ENCODE peak calls at places on chromosomes 12 and 14, in six cellular contexts. One of them, this sample, is unnamed.

GRCh38 chr12:96132819-96133218 is 61.4 kb upstream of the ELK3 start:
- DNase-seq in right lobe of liver: no peak
- DNase-seq in fibroblast of pulmonary artery: no peak
- DNase-seq in coronary artery: no peak
- DNase-seq in astrocyte of the spinal cord: no peak
- DNase-seq in choroid plexus epithelial cell: no peak
- DNase-seq in this sample: peak

GRCh38 chr12:13465641-13466040 is 269.1 kb downstream of the EMP1 start:
- DNase-seq in right lobe of liver: no peak
- DNase-seq in fibroblast of pulmonary artery: no peak
- DNase-seq in coronary artery: no peak
- DNase-seq in astrocyte of the spinal cord: no peak
- DNase-seq in choroid plexus epithelial cell: no peak
- DNase-seq in this sample: no peak

GRCh38 chr12:6443361-6443983 is 1.3 kb upstream of the CD27 start:
- DNase-seq in right lobe of liver: no peak
- DNase-seq in fibroblast of pulmonary artery: no peak
- DNase-seq in coronary artery: no peak
- DNase-seq in astrocyte of the spinal cord: no peak
- DNase-seq in choroid plexus epithelial cell: no peak
- DNase-seq in this sample: no peak

GRCh38 chr12:182381-182883 is 31.5 kb downstream of the SLC6A12 start:
- DNase-seq in right lobe of liver: no peak
- DNase-seq in fibroblast of pulmonary artery: peak
- DNase-seq in coronary artery: no peak
- DNase-seq in astrocyte of the spinal cord: peak
- DNase-seq in choroid plexus epithelial cell: peak
- DNase-seq in this sample: peak

GRCh38 chr14:53924754-53925153 is 31.9 kb downstream of the BMP4 start:
- DNase-seq in right lobe of liver: no peak
- DNase-seq in fibroblast of pulmonary artery: peak
- DNase-seq in coronary artery: no peak
- DNase-seq in astrocyte of the spinal cord: peak
- DNase-seq in choroid plexus epithelial cell: peak
- DNase-seq in this sample: peak

GRCh38 chr14:43896044-43896443 is 611.0 kb downstream of the FSCB start:
- DNase-seq in right lobe of liver: no peak
- DNase-seq in fibroblast of pulmonary artery: no peak
- DNase-seq in coronary artery: no peak
- DNase-seq in astrocyte of the spinal cord: no peak
- DNase-seq in choroid plexus epithelial cell: no peak
- DNase-seq in this sample: no peak

GRCh38 chr12:66859751-66860440 is 181.0 kb upstream of the GRIP1 start:
- DNase-seq in right lobe of liver: no peak
- DNase-seq in fibroblast of pulmonary artery: no peak
- DNase-seq in coronary artery: no peak
- DNase-seq in astrocyte of the spinal cord: no peak
- DNase-seq in choroid plexus epithelial cell: peak
- DNase-seq in this sample: no peak

GRCh38 chr12:28512876-28513275 is 322.6 kb downstream of the CCDC91 start:
- DNase-seq in right lobe of liver: no peak
- DNase-seq in fibroblast of pulmonary artery: no peak
- DNase-seq in coronary artery: no peak
- DNase-seq in astrocyte of the spinal cord: no peak
- DNase-seq in choroid plexus epithelial cell: no peak
- DNase-seq in this sample: no peak

GRCh38 chr12:62484234-62484633 is 17.6 kb downstream of the MON2 start:
- DNase-seq in right lobe of liver: no peak
- DNase-seq in fibroblast of pulmonary artery: no peak
- DNase-seq in coronary artery: no peak
- DNase-seq in astrocyte of the spinal cord: no peak
- DNase-seq in choroid plexus epithelial cell: no peak
- DNase-seq in this sample: no peak

GRCh38 chr12:18578191-18578590 is 159.6 kb downstream of the PLCZ1 start:
- DNase-seq in right lobe of liver: no peak
- DNase-seq in fibroblast of pulmonary artery: peak
- DNase-seq in coronary artery: no peak
- DNase-seq in astrocyte of the spinal cord: no peak
- DNase-seq in choroid plexus epithelial cell: peak
- DNase-seq in this sample: no peak

GRCh38 chr12:19819231-19819630 is 379.9 kb downstream of the AEBP2 start:
- DNase-seq in right lobe of liver: no peak
- DNase-seq in fibroblast of pulmonary artery: peak
- DNase-seq in coronary artery: peak
- DNase-seq in astrocyte of the spinal cord: no peak
- DNase-seq in choroid plexus epithelial cell: no peak
- DNase-seq in this sample: no peak

GRCh38 chr12:12733118-12733517 is 15.9 kb downstream of the CDKN1B start:
- DNase-seq in right lobe of liver: no peak
- DNase-seq in fibroblast of pulmonary artery: no peak
- DNase-seq in coronary artery: no peak
- DNase-seq in astrocyte of the spinal cord: no peak
- DNase-seq in choroid plexus epithelial cell: no peak
- DNase-seq in this sample: no peak

GRCh38 chr12:128570191-128571065 is 253.3 kb downstream of the SLC15A4 start:
- DNase-seq in right lobe of liver: no peak
- DNase-seq in fibroblast of pulmonary artery: no peak
- DNase-seq in coronary artery: no peak
- DNase-seq in astrocyte of the spinal cord: no peak
- DNase-seq in choroid plexus epithelial cell: no peak
- DNase-seq in this sample: no peak

GRCh38 chr12:20345866-20346265 is 22.5 kb upstream of the PDE3A start:
- DNase-seq in right lobe of liver: no peak
- DNase-seq in fibroblast of pulmonary artery: peak
- DNase-seq in coronary artery: no peak
- DNase-seq in astrocyte of the spinal cord: no peak
- DNase-seq in choroid plexus epithelial cell: no peak
- DNase-seq in this sample: no peak

GRCh38 chr14:58697927-58698641 is 60.3 kb downstream of the DACT1 start:
- DNase-seq in right lobe of liver: no peak
- DNase-seq in fibroblast of pulmonary artery: no peak
- DNase-seq in coronary artery: no peak
- DNase-seq in astrocyte of the spinal cord: no peak
- DNase-seq in choroid plexus epithelial cell: no peak
- DNase-seq in this sample: no peak

DNA sequence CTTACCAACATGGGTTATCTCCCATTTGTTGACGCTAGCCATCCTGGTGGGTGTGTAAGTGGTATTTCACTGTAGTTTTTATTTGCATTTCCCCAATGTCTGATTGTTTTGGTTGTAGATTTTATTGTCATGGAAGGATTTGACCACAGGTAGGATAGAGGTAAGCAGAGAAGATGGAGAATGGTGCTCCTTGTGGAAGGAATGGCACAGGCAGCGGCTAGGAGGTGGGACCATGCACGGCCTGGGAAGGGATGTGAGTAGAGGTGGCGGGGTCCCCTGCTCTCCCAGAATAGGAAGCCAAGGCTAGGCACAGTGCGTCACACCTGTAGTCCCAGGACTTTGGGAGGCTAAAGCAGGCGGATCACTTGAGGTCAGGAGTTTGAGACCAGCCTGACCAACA is 41.4 kb downstream of the PHETA1 start:
- DNase-seq in right lobe of liver: no peak
- DNase-seq in fibroblast of pulmonary artery: no peak
- DNase-seq in coronary artery: no peak
- DNase-seq in astrocyte of the spinal cord: no peak
- DNase-seq in choroid plexus epithelial cell: no peak
- DNase-seq in this sample: no peak
- TF ChIP-seq CTCF in right lobe of liver: no peak
- TF ChIP-seq CTCF in fibroblast of pulmonary artery: no peak
- TF ChIP-seq CTCF in coronary artery: no peak
- TF ChIP-seq CTCF in astrocyte of the spinal cord: no peak
- TF ChIP-seq CTCF in choroid plexus epithelial cell: peak
- TF ChIP-seq CTCF in this sample: peak

DNA sequence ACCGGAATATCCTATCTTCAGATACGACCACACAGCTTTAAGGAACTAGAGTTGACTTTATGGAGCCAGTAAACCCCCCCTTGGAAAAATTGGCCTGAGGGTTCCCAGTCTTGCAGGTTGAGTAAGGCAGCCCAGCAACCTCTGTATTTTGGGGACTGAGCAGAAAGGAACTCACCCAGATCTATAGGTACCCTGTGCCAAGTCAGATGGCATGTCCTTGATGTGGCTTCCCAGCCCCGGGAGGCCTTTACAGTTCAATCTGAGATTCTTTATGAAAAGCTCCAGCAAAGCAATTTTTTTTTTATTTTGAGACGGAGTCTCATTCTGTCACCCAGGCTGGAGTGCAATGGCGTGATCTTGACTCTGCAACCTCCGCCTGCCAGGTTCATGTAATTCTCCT is 27.6 kb downstream of the TMEM121 start:
- DNase-seq in right lobe of liver: no peak
- DNase-seq in fibroblast of pulmonary artery: no peak
- DNase-seq in coronary artery: no peak
- DNase-seq in astrocyte of the spinal cord: no peak
- DNase-seq in choroid plexus epithelial cell: no peak
- DNase-seq in this sample: no peak
- H3K4me3 ChIP-seq in right lobe of liver: no peak
- H3K4me3 ChIP-seq in fibroblast of pulmonary artery: no peak
- H3K4me3 ChIP-seq in coronary artery: no peak
- H3K4me3 ChIP-seq in astrocyte of the spinal cord: no peak
- H3K4me3 ChIP-seq in choroid plexus epithelial cell: no peak
- H3K4me3 ChIP-seq in this sample: no peak

GRCh38 chr12:27143676-27144075 is 61.3 kb upstream of the C12orf71 start:
- DNase-seq in right lobe of liver: no peak
- DNase-seq in fibroblast of pulmonary artery: no peak
- DNase-seq in coronary artery: no peak
- DNase-seq in astrocyte of the spinal cord: peak
- DNase-seq in choroid plexus epithelial cell: no peak
- DNase-seq in this sample: no peak

GRCh38 chr12:27140478-27140969 is 58.1 kb upstream of the C12orf71 start:
- DNase-seq in right lobe of liver: no peak
- DNase-seq in fibroblast of pulmonary artery: no peak
- DNase-seq in coronary artery: no peak
- DNase-seq in astrocyte of the spinal cord: no peak
- DNase-seq in choroid plexus epithelial cell: no peak
- DNase-seq in this sample: no peak

GRCh38 chr12:27142102-27142721 is 59.8 kb upstream of the C12orf71 start:
- DNase-seq in right lobe of liver: peak
- DNase-seq in fibroblast of pulmonary artery: peak
- DNase-seq in coronary artery: no peak
- DNase-seq in astrocyte of the spinal cord: peak
- DNase-seq in choroid plexus epithelial cell: peak
- DNase-seq in this sample: peak
- TF ChIP-seq CTCF in right lobe of liver: peak
- TF ChIP-seq CTCF in fibroblast of pulmonary artery: peak
- TF ChIP-seq CTCF in coronary artery: peak
- TF ChIP-seq CTCF in astrocyte of the spinal cord: peak
- TF ChIP-seq CTCF in choroid plexus epithelial cell: peak
- TF ChIP-seq CTCF in this sample: peak

DNA sequence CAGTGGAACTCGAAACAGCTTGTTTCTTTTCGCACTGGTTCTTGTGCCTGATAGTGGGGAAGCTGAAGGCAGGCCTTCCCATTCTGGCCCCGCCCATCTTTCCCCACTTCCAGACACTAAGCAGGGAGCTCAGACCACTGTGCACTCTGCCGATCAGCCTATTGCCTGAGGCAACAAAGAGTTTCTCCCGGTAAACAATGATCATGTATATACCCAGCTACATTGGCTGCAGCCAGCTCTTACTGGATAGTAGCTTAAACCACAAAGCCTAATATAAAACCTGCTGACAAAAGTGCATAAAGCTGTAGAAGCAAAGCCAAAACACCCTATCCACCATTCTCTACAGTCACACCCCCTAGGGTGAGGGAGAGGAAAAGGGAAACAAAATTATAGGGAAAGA is 24.7 kb upstream of the GLIPR1 start:
- DNase-seq in right lobe of liver: no peak
- DNase-seq in fibroblast of pulmonary artery: no peak
- DNase-seq in coronary artery: no peak
- DNase-seq in astrocyte of the spinal cord: no peak
- DNase-seq in choroid plexus epithelial cell: no peak
- DNase-seq in this sample: no peak
- H3K4me3 ChIP-seq in right lobe of liver: no peak
- H3K4me3 ChIP-seq in fibroblast of pulmonary artery: no peak
- H3K4me3 ChIP-seq in coronary artery: no peak
- H3K4me3 ChIP-seq in astrocyte of the spinal cord: no peak
- H3K4me3 ChIP-seq in choroid plexus epithelial cell: no peak
- H3K4me3 ChIP-seq in this sample: no peak

DNA sequence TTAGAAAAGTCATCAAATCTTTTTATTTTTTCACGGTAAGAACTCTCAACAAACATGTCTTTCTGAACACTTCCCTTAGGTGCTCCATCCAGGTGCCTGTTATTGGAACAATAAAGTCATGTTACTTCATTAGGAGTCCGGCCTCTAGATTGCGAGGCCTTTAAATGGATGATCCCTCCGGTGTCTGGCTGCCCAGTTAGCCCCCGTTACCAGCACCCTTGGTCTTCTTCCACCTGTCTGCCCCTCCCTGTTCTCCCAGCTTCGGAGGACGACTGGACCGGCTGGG is 593 bp upstream of the PA2G4 start:
- DNase-seq in right lobe of liver: no peak
- DNase-seq in fibroblast of pulmonary artery: no peak
- DNase-seq in coronary artery: no peak
- DNase-seq in astrocyte of the spinal cord: no peak
- DNase-seq in choroid plexus epithelial cell: no peak
- DNase-seq in this sample: no peak
- TF ChIP-seq CTCF in right lobe of liver: no peak
- TF ChIP-seq CTCF in fibroblast of pulmonary artery: no peak
- TF ChIP-seq CTCF in coronary artery: no peak
- TF ChIP-seq CTCF in astrocyte of the spinal cord: no peak
- TF ChIP-seq CTCF in choroid plexus epithelial cell: no peak
- TF ChIP-seq CTCF in this sample: no peak

GRCh38 chr14:88269816-88270416 is 53.2 kb downstream of the KCNK10 start:
- DNase-seq in right lobe of liver: no peak
- DNase-seq in fibroblast of pulmonary artery: no peak
- DNase-seq in coronary artery: no peak
- DNase-seq in astrocyte of the spinal cord: no peak
- DNase-seq in choroid plexus epithelial cell: no peak
- DNase-seq in this sample: no peak
- H3K4me3 ChIP-seq in right lobe of liver: no peak
- H3K4me3 ChIP-seq in fibroblast of pulmonary artery: no peak
- H3K4me3 ChIP-seq in coronary artery: no peak
- H3K4me3 ChIP-seq in astrocyte of the spinal cord: no peak
- H3K4me3 ChIP-seq in choroid plexus epithelial cell: no peak
- H3K4me3 ChIP-seq in this sample: no peak

GRCh38 chr14:64506751-64507150 is 2.2 kb downstream of the ZBTB1 start:
- DNase-seq in right lobe of liver: no peak
- DNase-seq in fibroblast of pulmonary artery: no peak
- DNase-seq in coronary artery: no peak
- DNase-seq in astrocyte of the spinal cord: no peak
- DNase-seq in choroid plexus epithelial cell: no peak
- DNase-seq in this sample: no peak
- TF ChIP-seq CTCF in right lobe of liver: no peak
- TF ChIP-seq CTCF in fibroblast of pulmonary artery: no peak
- TF ChIP-seq CTCF in coronary artery: no peak
- TF ChIP-seq CTCF in astrocyte of the spinal cord: no peak
- TF ChIP-seq CTCF in choroid plexus epithelial cell: no peak
- TF ChIP-seq CTCF in this sample: no peak